ENCODE peak calls at places on chromosomes 11 and 22, in six cellular contexts. B, G, D, N, O and U are unnamed samples.

GRCh38 chr11:69683764-69684333 is 8.7 kb upstream of the LTO1 start:
- DNase-seq in B (no peak), G (no peak), D (no peak), N (no peak), O (peak), U (no peak)

GRCh38 chr22:46067159-46068111 is 82.9 kb upstream of the PPARA start:
- DNase-seq in B (no peak), G (no peak), D (no peak), N (peak), O (peak), U (no peak)

GRCh38 chr11:16293204-16293681 is 63.1 kb downstream of the SOX6 start:
- DNase-seq in B (no peak), G (no peak), D (peak), N (no peak), O (no peak), U (no peak)

GRCh38 chr11:46675288-46675851 is 25.0 kb downstream of the ARHGAP1 start:
- DNase-seq in B (no peak), G (no peak), D (no peak), N (peak), O (no peak), U (no peak)

GRCh38 chr11:76939219-76939631 is 78.5 kb downstream of the ACER3 start:
- DNase-seq in B (no peak), G (no peak), D (no peak), N (no peak), O (no peak), U (no peak)

GRCh38 chr11:44950625-44951472 is at the start of gene TP53I11:
- DNase-seq in B (peak), G (peak), D (no peak), N (peak), O (peak), U (peak)

GRCh38 chr11:12042215-12042676 is 33.8 kb upstream of the DKK3 start:
- DNase-seq in B (no peak), G (peak), D (peak), N (no peak), O (no peak), U (no peak)

GRCh38 chr11:20056109-20057054 is 103.9 kb downstream of the DBX1 start:
- DNase-seq in B (no peak), G (no peak), D (no peak), N (no peak), O (no peak), U (no peak)

GRCh38 chr11:69535928-69536327 is 54.5 kb downstream of the LINC01488 start:
- DNase-seq in B (no peak), G (no peak), D (no peak), N (no peak), O (no peak), U (no peak)

GRCh38 chr11:65476632-65477270 is 22.1 kb upstream of the MALAT1 start:
- DNase-seq in B (no peak), G (peak), D (no peak), N (no peak), O (no peak), U (no peak)

GRCh38 chr11:128633384-128633965 is 46.1 kb upstream of the ETS1 start:
- DNase-seq in B (no peak), G (no peak), D (no peak), N (no peak), O (no peak), U (no peak)

GRCh38 chr11:37468344-37468743 is 870.3 kb upstream of the RAG2 start:
- DNase-seq in B (no peak), G (no peak), D (no peak), N (no peak), O (no peak), U (no peak)

GRCh38 chr22:24953294-24954113 is 988 bp downstream of the KIAA1671 start:
- DNase-seq in B (no peak), G (no peak), D (no peak), N (no peak), O (no peak), U (no peak)

GRCh38 chr11:102614485-102614884 is 10.6 kb downstream of the MMP20 start:
- DNase-seq in B (no peak), G (no peak), D (no peak), N (no peak), O (no peak), U (no peak)
- TF ChIP-seq CTCF in B (no peak), G (no peak), D (peak), N (peak), O (no peak), U (no peak)

DNA sequence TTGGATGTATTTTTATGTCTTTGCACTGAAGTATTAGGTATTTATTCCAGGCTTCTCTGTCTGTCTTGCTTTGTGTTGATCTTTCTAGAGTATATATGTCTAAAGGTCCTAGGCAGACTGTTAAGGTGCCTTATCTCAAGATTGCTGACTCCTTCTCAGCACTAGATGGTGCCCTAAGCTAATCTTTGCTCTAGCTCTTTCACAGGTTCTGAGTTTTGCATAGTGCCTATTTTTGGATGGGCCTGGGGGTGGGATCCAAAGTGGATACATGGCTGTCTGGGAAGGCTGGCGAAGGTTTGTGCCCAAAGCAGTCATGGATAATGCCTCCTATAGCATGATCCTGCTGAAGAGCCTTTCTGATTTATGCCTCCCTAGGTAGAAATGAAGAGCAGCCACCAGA is 154.9 kb downstream of the TRPC6 start:
- DNase-seq in B (no peak), G (no peak), D (no peak), N (no peak), O (no peak), U (no peak)
- TF ChIP-seq CTCF in B (peak), G (no peak), D (peak), N (no peak), O (no peak), U (no peak)

GRCh38 chr11:26331911-26332571 is at the start of gene ANO3:
- DNase-seq in B (peak), G (peak), D (peak), N (no peak), O (peak), U (no peak)
- TF ChIP-seq CTCF in B (peak), G (no peak), D (peak), N (peak), O (peak), U (no peak)

GRCh38 chr11:40716344-40717178 is 742.9 kb downstream of the LRRC4C start:
- DNase-seq in B (no peak), G (no peak), D (no peak), N (no peak), O (no peak), U (no peak)

GRCh38 chr11:40722179-40722795 is 737.2 kb downstream of the LRRC4C start:
- DNase-seq in B (peak), G (peak), D (no peak), N (no peak), O (peak), U (no peak)
- TF ChIP-seq CTCF in B (peak), G (peak), D (peak), N (no peak), O (peak), U (no peak)

DNA sequence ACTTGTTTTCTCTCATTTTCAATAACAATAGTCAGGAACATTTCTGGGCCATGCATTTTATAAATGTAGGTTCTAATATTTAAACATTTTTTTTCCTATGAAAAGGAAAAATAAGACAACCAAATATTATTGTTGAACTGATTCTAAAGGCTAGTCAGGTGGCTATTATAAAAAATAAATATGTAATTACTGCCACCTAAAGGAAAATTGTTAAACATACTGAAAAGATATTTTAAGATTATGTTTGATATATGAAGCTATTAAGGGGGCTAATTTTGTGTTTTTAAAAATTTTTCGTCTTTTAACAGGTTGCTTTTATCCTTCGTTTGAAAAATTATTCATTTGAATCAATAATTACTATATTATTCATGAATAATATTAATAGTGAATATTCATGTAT is 62.2 kb upstream of the FDX1 start:
- DNase-seq in B (no peak), G (no peak), D (no peak), N (no peak), O (no peak), U (no peak)
- TF ChIP-seq CTCF in B (no peak), G (no peak), D (peak), N (no peak), O (no peak), U (no peak)